ENCODE peak calls at places on chromosomes 12 and 14, in six cellular contexts. I, K, D, W, Q and N are unnamed samples.

GRCh38 chr14:63295991-63296630 is 22.6 kb downstream of the GPHB5 start:
- DNase-seq in K (no peak), Q (no peak), W (no peak), D (no peak), I (no peak), N (no peak)

GRCh38 chr12:3055712-3056467 is 21.3 kb upstream of the TSPAN9 start:
- DNase-seq in D (peak; percentile 32), W (peak; percentile 36), Q (peak; percentile 66), I (no peak), K (no peak), N (no peak)

GRCh38 chr12:59396519-59396918 is 199.3 kb upstream of the SLC16A7 start:
- DNase-seq in I (peak; percentile 37), Q (no peak), D (no peak), W (no peak), K (no peak), N (no peak)

GRCh38 chr12:122659579-122659978 is 43.6 kb downstream of the HCAR2 start:
- DNase-seq in Q (no peak), I (no peak), K (no peak), W (no peak), D (peak; percentile 48), N (no peak)

GRCh38 chr12:101322480-101322879 is 42.6 kb downstream of the UTP20 start:
- DNase-seq in W (no peak), K (no peak), I (no peak), D (no peak), Q (no peak), N (no peak)

GRCh38 chr14:101506921-101507300 is 54.4 kb upstream of the DIO3 start:
- DNase-seq in W (no peak), K (peak; percentile 70), D (peak; percentile 29), Q (peak; percentile 7), I (no peak), N (peak; percentile 63)

GRCh38 chr12:64950899-64951298 is 126.5 kb downstream of the TBC1D30 start:
- DNase-seq in W (no peak), I (no peak), Q (no peak), K (no peak), D (no peak), N (no peak)

GRCh38 chr14:88040141-88040540 is 35.2 kb downstream of the GPR65 start:
- DNase-seq in D (no peak), I (no peak), Q (no peak), W (no peak), K (no peak), N (no peak)

GRCh38 chr12:6182279-6182898 is 17.8 kb upstream of the CD9 start:
- DNase-seq in Q (peak; percentile 71), D (peak; percentile 79), W (no peak), K (peak; percentile 64), I (peak; percentile 52), N (peak; percentile 92)

GRCh38 chr14:95058491-95058890 is 98.8 kb downstream of the DICER1 start:
- DNase-seq in K (no peak), Q (no peak), D (no peak), I (no peak), W (no peak), N (no peak)

GRCh38 chr14:61174395-61175386 is 106.4 kb downstream of the TMEM30B start:
- DNase-seq in K (no peak), W (no peak), Q (no peak), D (no peak), I (peak; percentile 68), N (no peak)

GRCh38 chr12:122336015-122336946 is 70.0 kb upstream of the VPS33A start:
- DNase-seq in K (peak; percentile 65), I (peak; percentile 36), Q (no peak), D (no peak), W (peak; percentile 52), N (no peak)

GRCh38 chr14:21070083-21070609 is at the start of gene ARHGEF40:
- DNase-seq in Q (no peak), I (peak; percentile 30), D (no peak), W (peak; percentile 84), K (peak; percentile 86), N (peak; percentile 61)

GRCh38 chr12:97535582-97535981 is 73.0 kb downstream of the RMST start:
- DNase-seq in Q (no peak), I (no peak), D (no peak), K (no peak), W (no peak), N (no peak)

GRCh38 chr14:65993996-65994395 is 492.2 kb upstream of the CCDC196 start:
- DNase-seq in D (no peak), Q (no peak), W (peak; percentile 84), K (no peak), I (no peak), N (no peak)

GRCh38 chr14:88323520-88324199 is 591 bp upstream of the KCNK10 start:
- DNase-seq in D (no peak), I (no peak), K (no peak), Q (no peak), W (peak; percentile 87), N (no peak)

GRCh38 chr12:103503546-103504480 is 8.0 kb upstream of the C12orf42 start:
- DNase-seq in K (no peak), W (peak; percentile 57), Q (no peak), D (no peak), I (no peak), N (no peak)

GRCh38 chr14:55129086-55129427 is at the start of gene LGALS3:
- DNase-seq in K (peak; percentile 83), D (peak; percentile 82), W (peak; percentile 83), I (peak; percentile 92), Q (peak; percentile 80), N (peak; percentile 90)

DNA sequence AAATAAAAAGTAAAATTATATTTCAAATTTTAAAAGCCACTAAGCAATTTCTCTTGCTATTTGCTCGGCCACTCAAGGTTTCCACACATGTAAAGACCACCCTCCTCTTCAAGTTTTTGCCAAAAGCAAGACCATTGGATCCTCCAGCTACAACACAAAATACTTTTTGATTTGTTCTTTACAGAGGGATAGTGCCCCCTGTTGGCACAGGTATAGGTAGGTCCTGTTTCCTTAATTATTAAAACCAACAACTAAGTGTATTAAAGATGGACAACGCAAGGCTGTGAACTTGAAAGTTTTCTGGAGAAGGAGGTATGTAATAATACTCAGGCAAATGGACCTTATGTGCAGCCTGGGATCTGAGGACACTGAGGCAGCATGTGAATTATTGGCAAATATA is 23.8 kb downstream of the ATP6V1D start:
- DNase-seq in K (no peak), W (peak; percentile 65), D (no peak), Q (no peak), I (peak; percentile 60), N (no peak)
- TF ChIP-seq CTCF in K (peak; percentile 20), W (peak; percentile 67), D (no peak), Q (no peak), I (peak; percentile 90), N (no peak)

GRCh38 chr12:124482567-124482893 is 84.9 kb downstream of the NCOR2 start:
- DNase-seq in D (no peak), I (no peak), K (no peak), Q (no peak), W (no peak), N (no peak)
- H3K4me1 ChIP-seq in D (peaks cover 7% of the 10 kb centered on the region), I (peaks cover 18% of the 10 kb centered on the region), K (peaks cover 22% of the 10 kb centered on the region), Q (peaks cover 20% of the 10 kb centered on the region), W (peaks cover 16% of the 10 kb centered on the region), N (peaks cover 34% of the 10 kb centered on the region)

GRCh38 chr14:104557766-104558165 is 21.8 kb upstream of the C14orf180 start:
- DNase-seq in I (no peak), D (no peak), W (no peak), Q (no peak), K (peak; percentile 26), N (no peak)

GRCh38 chr14:104559769-104560585 is 19.6 kb upstream of the C14orf180 start:
- DNase-seq in Q (no peak), W (no peak), I (no peak), K (peak; percentile 34), D (no peak), N (no peak)

GRCh38 chr14:104558231-104559042 is 21.1 kb upstream of the C14orf180 start:
- DNase-seq in I (no peak), W (no peak), K (peak; percentile 41), Q (no peak), D (no peak), N (no peak)

GRCh38 chr14:104560586-104560945 is 19.0 kb upstream of the C14orf180 start:
- DNase-seq in K (peak; percentile 23), D (no peak), Q (no peak), I (no peak), W (no peak), N (no peak)

DNA sequence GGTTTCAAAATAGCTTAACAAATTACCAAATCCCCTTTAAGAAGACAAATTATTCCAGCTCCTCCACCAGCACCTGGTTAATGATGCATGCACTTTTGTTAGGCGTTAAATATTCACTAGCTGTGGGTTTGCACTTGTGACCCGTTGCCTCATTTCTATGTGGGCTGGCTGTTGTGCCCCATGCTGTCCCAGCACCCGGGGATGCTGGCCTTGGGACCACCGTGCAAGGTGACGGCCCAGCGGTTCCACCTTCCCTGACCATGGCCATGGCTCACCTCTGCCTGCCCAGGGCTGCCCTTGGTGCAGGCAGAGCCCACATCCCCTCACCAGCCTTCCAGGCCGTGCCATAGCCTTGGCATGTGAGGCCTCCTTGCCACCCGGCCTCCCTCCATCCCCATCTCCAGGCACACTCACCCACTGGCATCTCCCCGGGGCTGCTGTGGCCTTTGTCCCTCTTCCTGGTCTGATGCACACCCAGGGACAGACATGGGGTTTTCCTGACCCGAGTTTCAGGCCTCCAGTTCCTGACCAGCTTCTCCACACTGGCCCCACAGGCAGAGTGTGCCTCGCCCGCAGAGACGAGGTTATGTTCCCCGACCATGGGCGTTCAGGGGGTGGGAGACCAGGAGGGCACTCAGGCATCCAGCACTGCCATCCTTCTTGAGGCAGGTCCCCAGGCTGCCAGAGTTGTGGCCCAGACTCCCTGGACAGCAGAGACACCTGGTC is 20.4 kb upstream of the C14orf180 start:
- DNase-seq in Q (no peak), D (no peak), I (no peak), W (no peak), K (peak; percentile 43), N (peak; percentile 51)
- H3K27me3 ChIP-seq in Q (no peaks in the 10 kb centered on the region), D (no peaks in the 10 kb centered on the region), I (peaks cover 84% of the 10 kb centered on the region), W (no peaks in the 10 kb centered on the region), K (no peaks in the 10 kb centered on the region), N (no peaks in the 10 kb centered on the region)

GRCh38 chr12:53063708-53064612 is 14.1 kb downstream of the TNS2 start:
- DNase-seq in I (no peak), K (peak; percentile 80), Q (peak; percentile 80), W (no peak), D (peak; percentile 33), N (peak; percentile 89)
- TF ChIP-seq CTCF in I (no peak), K (no peak), Q (no peak), W (no peak), D (no peak), N (peak; percentile 36)

DNA sequence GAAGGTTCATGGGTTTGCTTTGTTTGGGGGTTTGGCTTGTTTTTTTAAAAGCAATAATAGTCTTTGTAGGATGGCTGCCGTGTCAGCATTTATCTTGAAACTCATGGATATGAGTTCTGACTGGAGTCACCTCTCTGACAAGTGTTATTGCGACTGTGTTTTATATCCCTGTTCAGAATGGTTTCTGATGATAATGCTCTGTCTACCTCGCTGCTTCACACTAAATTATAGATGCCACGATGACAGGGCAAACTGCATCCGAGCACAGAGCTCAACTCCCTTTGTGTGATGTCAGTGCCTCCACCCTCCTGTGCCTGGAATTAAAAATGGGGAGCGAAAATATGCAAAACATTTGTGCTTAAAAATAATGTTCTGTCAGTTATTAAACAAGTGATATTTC is 250.8 kb downstream of the EGLN3 start:
- DNase-seq in W (no peak), K (no peak), D (no peak), I (no peak), Q (no peak), N (no peak)
- H3K4me1 ChIP-seq in W (peaks cover 7% of the 10 kb centered on the region), K (no peaks in the 10 kb centered on the region), D (no peaks in the 10 kb centered on the region), I (peaks cover 2% of the 10 kb centered on the region), Q (no peaks in the 10 kb centered on the region), N (no peaks in the 10 kb centered on the region)